ENCODE peak calls at places on chromosomes 16 and 17, in seven cellular contexts. One of them, this sample, is unnamed. For H3K36me3, the result is how much of the 10 kb centered on the place peaks cover.

GRCh38 chr16:730666-731509 is 4.0 kb downstream of the HAGHL start:
- DNase-seq in IMR-90: no peak
- DNase-seq in colonic mucosa: no peak
- DNase-seq in cardiac muscle cell: no peak
- DNase-seq in heart left ventricle: peak
- DNase-seq in neural progenitor cell: peak
- DNase-seq in gastrocnemius medialis: no peak
- DNase-seq in this sample: no peak

GRCh38 chr16:86033016-86033474 is 134.1 kb downstream of the IRF8 start:
- DNase-seq in IMR-90: no peak
- DNase-seq in heart left ventricle: no peak
- DNase-seq in gastrocnemius medialis: no peak
- DNase-seq in cardiac muscle cell: peak
- DNase-seq in colonic mucosa: no peak
- DNase-seq in neural progenitor cell: peak
- DNase-seq in this sample: no peak

GRCh38 chr16:25868966-25869365 is 177.2 kb downstream of the HS3ST4 start:
- DNase-seq in cardiac muscle cell: no peak
- DNase-seq in heart left ventricle: no peak
- DNase-seq in IMR-90: no peak
- DNase-seq in gastrocnemius medialis: no peak
- DNase-seq in neural progenitor cell: no peak
- DNase-seq in colonic mucosa: no peak
- DNase-seq in this sample: no peak

GRCh38 chr17:40497704-40498103 is 3.7 kb downstream of the TNS4 start:
- DNase-seq in neural progenitor cell: no peak
- DNase-seq in IMR-90: peak
- DNase-seq in gastrocnemius medialis: no peak
- DNase-seq in colonic mucosa: no peak
- DNase-seq in heart left ventricle: no peak
- DNase-seq in cardiac muscle cell: no peak
- DNase-seq in this sample: no peak

GRCh38 chr16:82954224-82954929 is 327.6 kb downstream of the CDH13 start:
- DNase-seq in gastrocnemius medialis: no peak
- DNase-seq in cardiac muscle cell: peak
- DNase-seq in neural progenitor cell: no peak
- DNase-seq in heart left ventricle: no peak
- DNase-seq in colonic mucosa: no peak
- DNase-seq in IMR-90: peak
- DNase-seq in this sample: no peak

GRCh38 chr16:80682435-80683070 is 121.8 kb downstream of the CDYL2 start:
- DNase-seq in gastrocnemius medialis: no peak
- DNase-seq in colonic mucosa: no peak
- DNase-seq in neural progenitor cell: no peak
- DNase-seq in heart left ventricle: no peak
- DNase-seq in IMR-90: peak
- DNase-seq in cardiac muscle cell: peak
- DNase-seq in this sample: no peak

GRCh38 chr17:69220098-69220497 is 8.5 kb downstream of the ABCA10 start:
- DNase-seq in colonic mucosa: no peak
- DNase-seq in cardiac muscle cell: no peak
- DNase-seq in gastrocnemius medialis: no peak
- DNase-seq in IMR-90: no peak
- DNase-seq in neural progenitor cell: no peak
- DNase-seq in heart left ventricle: no peak
- DNase-seq in this sample: no peak

GRCh38 chr16:86515780-86516617 is 5.7 kb downstream of the FOXF1 start:
- DNase-seq in neural progenitor cell: peak
- DNase-seq in cardiac muscle cell: peak
- DNase-seq in gastrocnemius medialis: no peak
- DNase-seq in colonic mucosa: no peak
- DNase-seq in IMR-90: peak
- DNase-seq in heart left ventricle: no peak
- DNase-seq in this sample: peak

GRCh38 chr17:31597646-31598387 is 206.3 kb downstream of the RAB11FIP4 start:
- DNase-seq in cardiac muscle cell: no peak
- DNase-seq in neural progenitor cell: no peak
- DNase-seq in heart left ventricle: no peak
- DNase-seq in colonic mucosa: no peak
- DNase-seq in IMR-90: no peak
- DNase-seq in gastrocnemius medialis: no peak
- DNase-seq in this sample: no peak
- H3K36me3 ChIP-seq in cardiac muscle cell: under half
- H3K36me3 ChIP-seq in neural progenitor cell: under half
- H3K36me3 ChIP-seq in heart left ventricle: under half
- H3K36me3 ChIP-seq in colonic mucosa: under half
- H3K36me3 ChIP-seq in IMR-90: under half
- H3K36me3 ChIP-seq in gastrocnemius medialis: under half
- H3K36me3 ChIP-seq in this sample: under half

GRCh38 chr16:4799171-4799855 is 3.1 kb downstream of the ROGDI start:
- DNase-seq in cardiac muscle cell: no peak
- DNase-seq in IMR-90: no peak
- DNase-seq in heart left ventricle: no peak
- DNase-seq in neural progenitor cell: no peak
- DNase-seq in colonic mucosa: no peak
- DNase-seq in gastrocnemius medialis: no peak
- DNase-seq in this sample: no peak
- H3K36me3 ChIP-seq in cardiac muscle cell: under half
- H3K36me3 ChIP-seq in IMR-90: under half
- H3K36me3 ChIP-seq in heart left ventricle: under half
- H3K36me3 ChIP-seq in neural progenitor cell: under half
- H3K36me3 ChIP-seq in colonic mucosa: under half
- H3K36me3 ChIP-seq in gastrocnemius medialis: under half
- H3K36me3 ChIP-seq in this sample: under half

DNA sequence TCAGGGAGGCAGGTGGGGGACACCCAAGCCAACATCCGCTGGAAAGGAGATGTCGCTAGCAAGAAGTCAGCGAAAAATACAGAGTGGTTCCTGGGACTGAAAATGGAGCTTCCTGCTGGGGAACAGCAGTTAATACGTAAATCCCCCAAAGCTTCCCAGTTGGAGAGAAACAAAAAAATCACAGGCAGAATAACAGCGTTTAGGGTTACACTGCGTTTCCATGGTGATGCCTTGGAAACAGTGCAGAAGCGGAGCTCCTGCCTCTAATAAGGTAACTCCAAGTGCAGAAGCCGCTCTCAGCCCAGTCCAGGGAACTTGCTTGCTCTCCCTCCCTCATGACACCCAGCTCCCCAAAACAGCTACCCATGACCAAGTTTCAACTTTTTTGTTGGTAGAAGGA is 73.4 kb downstream of the PLD6 start:
- DNase-seq in colonic mucosa: no peak
- DNase-seq in IMR-90: no peak
- DNase-seq in heart left ventricle: no peak
- DNase-seq in gastrocnemius medialis: no peak
- DNase-seq in neural progenitor cell: peak
- DNase-seq in cardiac muscle cell: no peak
- DNase-seq in this sample: peak
- H3K36me3 ChIP-seq in colonic mucosa: under half
- H3K36me3 ChIP-seq in IMR-90: half or more
- H3K36me3 ChIP-seq in heart left ventricle: under half
- H3K36me3 ChIP-seq in gastrocnemius medialis: under half
- H3K36me3 ChIP-seq in neural progenitor cell: under half
- H3K36me3 ChIP-seq in cardiac muscle cell: under half
- H3K36me3 ChIP-seq in this sample: under half

DNA sequence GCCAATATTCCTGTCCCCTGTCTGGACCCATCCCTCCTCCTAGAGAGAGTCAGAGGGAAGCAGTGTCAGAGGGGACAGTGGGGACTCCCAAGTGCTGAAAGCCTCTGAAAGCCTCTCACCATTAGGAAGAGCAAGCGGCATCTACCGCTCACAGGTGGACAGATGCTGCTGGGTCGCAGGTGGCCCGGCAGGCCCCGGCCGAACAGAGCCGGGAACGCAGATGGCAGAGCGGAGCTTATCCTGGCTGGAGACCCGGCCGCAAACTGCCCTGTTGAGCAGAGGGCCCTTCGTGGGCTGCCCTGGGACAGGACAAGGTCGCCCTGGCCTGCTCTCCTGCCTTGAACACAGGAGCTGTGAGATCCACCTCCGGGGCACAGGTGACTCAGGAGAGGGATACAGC is 23.0 kb upstream of the NAT9 start:
- DNase-seq in cardiac muscle cell: no peak
- DNase-seq in colonic mucosa: no peak
- DNase-seq in IMR-90: no peak
- DNase-seq in neural progenitor cell: no peak
- DNase-seq in gastrocnemius medialis: no peak
- DNase-seq in heart left ventricle: no peak
- DNase-seq in this sample: no peak
- H3K36me3 ChIP-seq in cardiac muscle cell: under half
- H3K36me3 ChIP-seq in colonic mucosa: under half
- H3K36me3 ChIP-seq in IMR-90: under half
- H3K36me3 ChIP-seq in neural progenitor cell: under half
- H3K36me3 ChIP-seq in gastrocnemius medialis: under half
- H3K36me3 ChIP-seq in heart left ventricle: under half
- H3K36me3 ChIP-seq in this sample: under half

GRCh38 chr16:81863630-81864352 is 84.7 kb downstream of the PLCG2 start:
- DNase-seq in colonic mucosa: no peak
- DNase-seq in cardiac muscle cell: no peak
- DNase-seq in IMR-90: no peak
- DNase-seq in gastrocnemius medialis: no peak
- DNase-seq in heart left ventricle: no peak
- DNase-seq in neural progenitor cell: peak
- DNase-seq in this sample: no peak
- H3K36me3 ChIP-seq in colonic mucosa: under half
- H3K36me3 ChIP-seq in cardiac muscle cell: under half
- H3K36me3 ChIP-seq in IMR-90: under half
- H3K36me3 ChIP-seq in gastrocnemius medialis: under half
- H3K36me3 ChIP-seq in heart left ventricle: under half
- H3K36me3 ChIP-seq in neural progenitor cell: under half
- H3K36me3 ChIP-seq in this sample: under half

DNA sequence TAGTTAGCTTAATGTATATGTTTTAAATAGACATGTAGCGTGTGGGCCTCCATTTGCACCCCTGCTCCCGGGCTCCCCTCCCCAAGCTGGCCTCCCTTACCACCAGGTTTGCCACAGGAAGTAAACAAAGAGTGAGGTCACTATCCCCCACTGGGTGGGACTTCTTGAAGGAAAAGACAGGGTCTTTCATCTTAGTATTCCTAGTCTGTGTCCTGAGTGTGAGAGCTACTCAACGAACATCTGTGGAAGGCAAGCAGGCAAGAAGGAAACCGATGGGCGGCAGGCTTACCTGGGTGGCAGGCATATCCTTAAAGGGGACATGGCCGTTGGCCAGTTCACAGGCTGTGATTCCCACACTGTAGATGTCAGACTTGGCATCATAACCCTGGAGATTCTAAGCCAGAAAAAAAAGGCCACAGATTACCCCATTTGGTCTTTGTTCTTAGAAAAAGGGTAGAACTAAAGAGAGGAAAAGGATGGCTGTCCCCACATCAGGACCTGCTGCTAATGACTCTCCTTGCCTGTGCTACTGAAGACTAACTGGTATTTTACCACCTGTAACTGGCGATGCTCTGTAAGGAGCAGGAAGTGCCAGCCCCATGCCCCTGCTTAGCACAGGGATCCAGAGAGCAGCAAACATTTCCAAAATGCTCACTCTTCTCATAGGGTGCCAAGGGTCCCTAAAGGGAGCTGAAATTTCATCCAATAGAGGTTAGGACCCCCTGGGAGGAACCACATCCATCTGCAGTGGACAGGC is 6.6 kb upstream of the LIMD2 start:
- DNase-seq in IMR-90: no peak
- DNase-seq in gastrocnemius medialis: no peak
- DNase-seq in heart left ventricle: no peak
- DNase-seq in colonic mucosa: no peak
- DNase-seq in cardiac muscle cell: no peak
- DNase-seq in neural progenitor cell: no peak
- DNase-seq in this sample: no peak
- H3K36me3 ChIP-seq in IMR-90: under half
- H3K36me3 ChIP-seq in gastrocnemius medialis: under half
- H3K36me3 ChIP-seq in heart left ventricle: under half
- H3K36me3 ChIP-seq in colonic mucosa: under half
- H3K36me3 ChIP-seq in cardiac muscle cell: under half
- H3K36me3 ChIP-seq in neural progenitor cell: under half
- H3K36me3 ChIP-seq in this sample: under half

DNA sequence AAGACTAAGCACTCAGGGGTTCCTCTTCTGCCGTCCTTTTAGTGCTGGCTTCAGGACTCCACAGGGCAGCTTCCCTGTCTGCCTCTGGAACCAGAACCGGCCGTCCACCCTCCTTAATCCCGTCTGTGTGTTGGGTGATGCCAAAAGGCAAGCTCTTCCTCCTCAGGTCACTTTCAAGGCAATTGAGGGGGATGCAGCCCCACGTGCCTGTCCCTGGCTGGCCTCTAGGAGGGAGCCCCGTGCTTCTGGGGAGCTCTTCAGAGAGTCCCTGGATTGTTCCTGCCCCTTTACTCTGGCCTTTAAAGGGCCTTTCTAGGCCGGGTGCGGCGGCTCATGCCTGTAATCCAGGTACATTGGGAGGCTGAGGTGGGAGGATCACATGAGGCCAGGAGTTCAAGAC is 77.1 kb downstream of the CRISPLD2 start:
- DNase-seq in cardiac muscle cell: no peak
- DNase-seq in gastrocnemius medialis: no peak
- DNase-seq in neural progenitor cell: no peak
- DNase-seq in heart left ventricle: no peak
- DNase-seq in IMR-90: no peak
- DNase-seq in colonic mucosa: no peak
- DNase-seq in this sample: no peak
- H3K36me3 ChIP-seq in cardiac muscle cell: under half
- H3K36me3 ChIP-seq in gastrocnemius medialis: under half
- H3K36me3 ChIP-seq in neural progenitor cell: under half
- H3K36me3 ChIP-seq in heart left ventricle: under half
- H3K36me3 ChIP-seq in IMR-90: half or more
- H3K36me3 ChIP-seq in colonic mucosa: under half
- H3K36me3 ChIP-seq in this sample: under half

GRCh38 chr17:67281053-67281452 is 36.1 kb upstream of the HELZ start:
- DNase-seq in neural progenitor cell: no peak
- DNase-seq in gastrocnemius medialis: no peak
- DNase-seq in heart left ventricle: no peak
- DNase-seq in cardiac muscle cell: no peak
- DNase-seq in colonic mucosa: no peak
- DNase-seq in IMR-90: no peak
- DNase-seq in this sample: no peak

GRCh38 chr17:67279115-67279514 is 34.1 kb upstream of the HELZ start:
- DNase-seq in colonic mucosa: no peak
- DNase-seq in cardiac muscle cell: no peak
- DNase-seq in gastrocnemius medialis: no peak
- DNase-seq in IMR-90: no peak
- DNase-seq in heart left ventricle: no peak
- DNase-seq in neural progenitor cell: no peak
- DNase-seq in this sample: no peak

GRCh38 chr17:67280279-67280678 is 35.3 kb upstream of the HELZ start:
- DNase-seq in heart left ventricle: peak
- DNase-seq in cardiac muscle cell: peak
- DNase-seq in IMR-90: peak
- DNase-seq in colonic mucosa: no peak
- DNase-seq in gastrocnemius medialis: peak
- DNase-seq in neural progenitor cell: no peak
- DNase-seq in this sample: peak

GRCh38 chr17:67283727-67284516 is 38.9 kb upstream of the HELZ start:
- DNase-seq in colonic mucosa: no peak
- DNase-seq in gastrocnemius medialis: no peak
- DNase-seq in neural progenitor cell: no peak
- DNase-seq in heart left ventricle: no peak
- DNase-seq in IMR-90: no peak
- DNase-seq in cardiac muscle cell: no peak
- DNase-seq in this sample: no peak

GRCh38 chr17:67281736-67282135 is 36.7 kb upstream of the HELZ start:
- DNase-seq in IMR-90: no peak
- DNase-seq in gastrocnemius medialis: no peak
- DNase-seq in colonic mucosa: no peak
- DNase-seq in cardiac muscle cell: no peak
- DNase-seq in heart left ventricle: no peak
- DNase-seq in neural progenitor cell: no peak
- DNase-seq in this sample: no peak
- H3K36me3 ChIP-seq in IMR-90: under half
- H3K36me3 ChIP-seq in gastrocnemius medialis: under half
- H3K36me3 ChIP-seq in colonic mucosa: under half
- H3K36me3 ChIP-seq in cardiac muscle cell: under half
- H3K36me3 ChIP-seq in heart left ventricle: under half
- H3K36me3 ChIP-seq in neural progenitor cell: under half
- H3K36me3 ChIP-seq in this sample: under half

GRCh38 chr16:4686497-4687210 is 6.7 kb upstream of the NUDT16L1 start:
- DNase-seq in neural progenitor cell: no peak
- DNase-seq in gastrocnemius medialis: no peak
- DNase-seq in IMR-90: no peak
- DNase-seq in cardiac muscle cell: no peak
- DNase-seq in colonic mucosa: no peak
- DNase-seq in heart left ventricle: no peak
- DNase-seq in this sample: no peak
- H3K36me3 ChIP-seq in neural progenitor cell: under half
- H3K36me3 ChIP-seq in gastrocnemius medialis: under half
- H3K36me3 ChIP-seq in IMR-90: half or more
- H3K36me3 ChIP-seq in cardiac muscle cell: under half
- H3K36me3 ChIP-seq in colonic mucosa: under half
- H3K36me3 ChIP-seq in heart left ventricle: under half
- H3K36me3 ChIP-seq in this sample: under half

This sample was measured in mucosa of descending colon.